ENCODE peak calls at places on chromosomes 3 and 15, in six cellular contexts. One of them, this sample, is unnamed.

GRCh38 chr3:57128863-57129602 is 36.1 kb downstream of the IL17RD start:
- DNase-seq in GM12891: no peak
- DNase-seq in body of pancreas: no peak
- DNase-seq in transverse colon: no peak
- DNase-seq in testis: peak
- DNase-seq in tibial nerve: no peak
- DNase-seq in this sample: no peak

GRCh38 chr15:34682673-34683072 is 72.1 kb downstream of the GJD2 start:
- DNase-seq in GM12891: no peak
- DNase-seq in testis: no peak
- DNase-seq in tibial nerve: no peak
- DNase-seq in transverse colon: no peak
- DNase-seq in body of pancreas: no peak
- DNase-seq in this sample: no peak

GRCh38 chr3:179323197-179323901 is 518 bp downstream of the ZNF639 start:
- DNase-seq in body of pancreas: peak
- DNase-seq in testis: peak
- DNase-seq in GM12891: peak
- DNase-seq in transverse colon: peak
- DNase-seq in tibial nerve: peak
- DNase-seq in this sample: peak

GRCh38 chr15:39631357-39631756 is 50.5 kb downstream of the THBS1 start:
- DNase-seq in tibial nerve: no peak
- DNase-seq in testis: no peak
- DNase-seq in GM12891: no peak
- DNase-seq in body of pancreas: no peak
- DNase-seq in transverse colon: no peak
- DNase-seq in this sample: no peak

GRCh38 chr15:59917504-59918157 is 86.5 kb upstream of the FOXB1 start:
- DNase-seq in transverse colon: peak
- DNase-seq in GM12891: peak
- DNase-seq in testis: peak
- DNase-seq in tibial nerve: peak
- DNase-seq in body of pancreas: peak
- DNase-seq in this sample: no peak

GRCh38 chr3:191566469-191566868 is 105.5 kb downstream of the PYDC2 start:
- DNase-seq in testis: no peak
- DNase-seq in tibial nerve: no peak
- DNase-seq in body of pancreas: no peak
- DNase-seq in GM12891: no peak
- DNase-seq in transverse colon: no peak
- DNase-seq in this sample: no peak

GRCh38 chr15:99503411-99503810 is 62.4 kb upstream of the MEF2A start:
- DNase-seq in tibial nerve: no peak
- DNase-seq in body of pancreas: no peak
- DNase-seq in GM12891: no peak
- DNase-seq in testis: no peak
- DNase-seq in transverse colon: no peak
- DNase-seq in this sample: no peak

GRCh38 chr3:152359385-152360248 is 90.9 kb downstream of the MBNL1 start:
- DNase-seq in testis: no peak
- DNase-seq in body of pancreas: no peak
- DNase-seq in tibial nerve: no peak
- DNase-seq in transverse colon: no peak
- DNase-seq in GM12891: no peak
- DNase-seq in this sample: no peak

GRCh38 chr3:147410126-147410517 is 957 bp downstream of the ZIC1 start:
- DNase-seq in body of pancreas: no peak
- DNase-seq in testis: no peak
- DNase-seq in transverse colon: no peak
- DNase-seq in tibial nerve: no peak
- DNase-seq in GM12891: no peak
- DNase-seq in this sample: no peak

GRCh38 chr15:48975713-48976419 is 12.1 kb upstream of the SHC4 start:
- DNase-seq in tibial nerve: peak
- DNase-seq in testis: peak
- DNase-seq in GM12891: peak
- DNase-seq in transverse colon: peak
- DNase-seq in body of pancreas: peak
- DNase-seq in this sample: peak

GRCh38 chr3:27730774-27731659 is 8.9 kb upstream of the EOMES start:
- DNase-seq in GM12891: no peak
- DNase-seq in tibial nerve: no peak
- DNase-seq in body of pancreas: no peak
- DNase-seq in testis: no peak
- DNase-seq in transverse colon: no peak
- DNase-seq in this sample: no peak

GRCh38 chr15:38864122-38864521 is 299.5 kb upstream of the RASGRP1 start:
- DNase-seq in GM12891: no peak
- DNase-seq in transverse colon: no peak
- DNase-seq in body of pancreas: no peak
- DNase-seq in testis: no peak
- DNase-seq in tibial nerve: no peak
- DNase-seq in this sample: no peak

GRCh38 chr3:106573605-106574004 is 704.8 kb upstream of the CBLB start:
- DNase-seq in GM12891: no peak
- DNase-seq in testis: no peak
- DNase-seq in transverse colon: no peak
- DNase-seq in body of pancreas: no peak
- DNase-seq in tibial nerve: no peak
- DNase-seq in this sample: no peak

GRCh38 chr3:45943207-45943846 is at the start of gene CXCR6:
- DNase-seq in tibial nerve: no peak
- DNase-seq in body of pancreas: no peak
- DNase-seq in GM12891: no peak
- DNase-seq in transverse colon: peak
- DNase-seq in testis: no peak
- DNase-seq in this sample: no peak

GRCh38 chr3:107525954-107526305 is 3.2 kb downstream of the BBX start:
- DNase-seq in body of pancreas: no peak
- DNase-seq in GM12891: no peak
- DNase-seq in tibial nerve: no peak
- DNase-seq in transverse colon: no peak
- DNase-seq in testis: no peak
- DNase-seq in this sample: no peak

GRCh38 chr15:81209635-81210034 is 13.0 kb downstream of the IL16 start:
- DNase-seq in transverse colon: no peak
- DNase-seq in body of pancreas: no peak
- DNase-seq in tibial nerve: no peak
- DNase-seq in testis: no peak
- DNase-seq in GM12891: no peak
- DNase-seq in this sample: no peak

GRCh38 chr15:101562428-101563059 is 73.0 kb upstream of the PCSK6 start:
- DNase-seq in body of pancreas: no peak
- DNase-seq in transverse colon: no peak
- DNase-seq in tibial nerve: no peak
- DNase-seq in GM12891: no peak
- DNase-seq in testis: no peak
- DNase-seq in this sample: no peak

GRCh38 chr15:95922431-95922830 is 408.1 kb upstream of the NR2F2 start:
- DNase-seq in tibial nerve: no peak
- DNase-seq in body of pancreas: no peak
- DNase-seq in testis: no peak
- DNase-seq in GM12891: no peak
- DNase-seq in transverse colon: no peak
- DNase-seq in this sample: no peak

GRCh38 chr3:116179091-116179490 is 266.2 kb downstream of the LSAMP start:
- DNase-seq in testis: no peak
- DNase-seq in transverse colon: no peak
- DNase-seq in body of pancreas: no peak
- DNase-seq in tibial nerve: no peak
- DNase-seq in GM12891: no peak
- DNase-seq in this sample: no peak

GRCh38 chr3:182233957-182234356 is 522.2 kb downstream of the SOX2 start:
- DNase-seq in GM12891: no peak
- DNase-seq in transverse colon: no peak
- DNase-seq in tibial nerve: no peak
- DNase-seq in body of pancreas: no peak
- DNase-seq in testis: no peak
- DNase-seq in this sample: no peak

GRCh38 chr3:7695067-7695466 is 806.6 kb upstream of the LMCD1 start:
- DNase-seq in tibial nerve: no peak
- DNase-seq in GM12891: no peak
- DNase-seq in testis: no peak
- DNase-seq in body of pancreas: no peak
- DNase-seq in transverse colon: no peak
- DNase-seq in this sample: no peak

GRCh38 chr3:107414325-107414964 is 37.2 kb downstream of the CCDC54 start:
- DNase-seq in tibial nerve: no peak
- DNase-seq in transverse colon: no peak
- DNase-seq in testis: no peak
- DNase-seq in body of pancreas: no peak
- DNase-seq in GM12891: no peak
- DNase-seq in this sample: no peak

GRCh38 chr3:9914559-9915251 is 2.2 kb upstream of the IL17RC start:
- DNase-seq in testis: no peak
- DNase-seq in tibial nerve: no peak
- DNase-seq in GM12891: no peak
- DNase-seq in transverse colon: no peak
- DNase-seq in body of pancreas: no peak
- DNase-seq in this sample: no peak

GRCh38 chr15:39154776-39155175 is 426.1 kb upstream of the THBS1 start:
- DNase-seq in body of pancreas: no peak
- DNase-seq in testis: no peak
- DNase-seq in transverse colon: no peak
- DNase-seq in tibial nerve: no peak
- DNase-seq in GM12891: no peak
- DNase-seq in this sample: no peak

GRCh38 chr15:90866800-90867199 is 1.6 kb upstream of the FURIN start:
- DNase-seq in body of pancreas: no peak
- DNase-seq in transverse colon: no peak
- DNase-seq in testis: no peak
- DNase-seq in GM12891: no peak
- DNase-seq in tibial nerve: no peak
- DNase-seq in this sample: no peak

GRCh38 chr15:69454953-69455352 is 2.3 kb downstream of the RPLP1 start:
- DNase-seq in GM12891: no peak
- DNase-seq in tibial nerve: no peak
- DNase-seq in transverse colon: no peak
- DNase-seq in body of pancreas: no peak
- DNase-seq in testis: no peak
- DNase-seq in this sample: no peak

GRCh38 chr15:69460481-69460880 is 7.9 kb downstream of the RPLP1 start:
- DNase-seq in transverse colon: no peak
- DNase-seq in testis: no peak
- DNase-seq in body of pancreas: no peak
- DNase-seq in GM12891: no peak
- DNase-seq in tibial nerve: no peak
- DNase-seq in this sample: no peak

GRCh38 chr15:69459063-69459462 is 6.4 kb downstream of the RPLP1 start:
- DNase-seq in body of pancreas: no peak
- DNase-seq in transverse colon: no peak
- DNase-seq in tibial nerve: no peak
- DNase-seq in testis: no peak
- DNase-seq in GM12891: no peak
- DNase-seq in this sample: no peak

GRCh38 chr15:69456208-69457166 is 3.9 kb downstream of the RPLP1 start:
- DNase-seq in testis: no peak
- DNase-seq in transverse colon: no peak
- DNase-seq in GM12891: no peak
- DNase-seq in tibial nerve: no peak
- DNase-seq in body of pancreas: no peak
- DNase-seq in this sample: no peak

GRCh38 chr15:69457304-69458280 is 5.0 kb downstream of the RPLP1 start:
- DNase-seq in transverse colon: no peak
- DNase-seq in GM12891: no peak
- DNase-seq in tibial nerve: no peak
- DNase-seq in testis: no peak
- DNase-seq in body of pancreas: no peak
- DNase-seq in this sample: no peak
- TF ChIP-seq POLR2A in transverse colon: no peak
- TF ChIP-seq POLR2A in GM12891: peak
- TF ChIP-seq POLR2A in tibial nerve: no peak
- TF ChIP-seq POLR2A in testis: no peak
- TF ChIP-seq POLR2A in body of pancreas: no peak
- TF ChIP-seq POLR2A in this sample: no peak

GRCh38 chr3:47425383-47425778 is 44.6 kb downstream of the PTPN23 start:
- DNase-seq in body of pancreas: no peak
- DNase-seq in transverse colon: no peak
- DNase-seq in testis: no peak
- DNase-seq in tibial nerve: no peak
- DNase-seq in GM12891: no peak
- DNase-seq in this sample: no peak
- TF ChIP-seq POLR2A in body of pancreas: no peak
- TF ChIP-seq POLR2A in transverse colon: no peak
- TF ChIP-seq POLR2A in testis: no peak
- TF ChIP-seq POLR2A in tibial nerve: no peak
- TF ChIP-seq POLR2A in GM12891: no peak
- TF ChIP-seq POLR2A in this sample: no peak

GRCh38 chr3:58536501-58537411 is at the start of gene ACOX2:
- DNase-seq in transverse colon: peak
- DNase-seq in tibial nerve: peak
- DNase-seq in testis: peak
- DNase-seq in body of pancreas: peak
- DNase-seq in GM12891: no peak
- DNase-seq in this sample: peak
- TF ChIP-seq POLR2A in transverse colon: peak
- TF ChIP-seq POLR2A in tibial nerve: no peak
- TF ChIP-seq POLR2A in testis: no peak
- TF ChIP-seq POLR2A in body of pancreas: peak
- TF ChIP-seq POLR2A in GM12891: no peak
- TF ChIP-seq POLR2A in this sample: peak

GRCh38 chr3:17046623-17047022 is 161.9 kb downstream of the PLCL2 start:
- DNase-seq in testis: no peak
- DNase-seq in tibial nerve: no peak
- DNase-seq in transverse colon: no peak
- DNase-seq in GM12891: no peak
- DNase-seq in body of pancreas: no peak
- DNase-seq in this sample: no peak

GRCh38 chr3:17047162-17047561 is 162.4 kb downstream of the PLCL2 start:
- DNase-seq in GM12891: no peak
- DNase-seq in body of pancreas: no peak
- DNase-seq in tibial nerve: no peak
- DNase-seq in testis: no peak
- DNase-seq in transverse colon: no peak
- DNase-seq in this sample: no peak

GRCh38 chr3:17047904-17048303 is 163.1 kb downstream of the PLCL2 start:
- DNase-seq in body of pancreas: no peak
- DNase-seq in testis: no peak
- DNase-seq in transverse colon: no peak
- DNase-seq in tibial nerve: no peak
- DNase-seq in GM12891: no peak
- DNase-seq in this sample: no peak

GRCh38 chr3:17045705-17046104 is 160.9 kb downstream of the PLCL2 start:
- DNase-seq in GM12891: no peak
- DNase-seq in testis: no peak
- DNase-seq in tibial nerve: no peak
- DNase-seq in body of pancreas: no peak
- DNase-seq in transverse colon: no peak
- DNase-seq in this sample: no peak

DNA sequence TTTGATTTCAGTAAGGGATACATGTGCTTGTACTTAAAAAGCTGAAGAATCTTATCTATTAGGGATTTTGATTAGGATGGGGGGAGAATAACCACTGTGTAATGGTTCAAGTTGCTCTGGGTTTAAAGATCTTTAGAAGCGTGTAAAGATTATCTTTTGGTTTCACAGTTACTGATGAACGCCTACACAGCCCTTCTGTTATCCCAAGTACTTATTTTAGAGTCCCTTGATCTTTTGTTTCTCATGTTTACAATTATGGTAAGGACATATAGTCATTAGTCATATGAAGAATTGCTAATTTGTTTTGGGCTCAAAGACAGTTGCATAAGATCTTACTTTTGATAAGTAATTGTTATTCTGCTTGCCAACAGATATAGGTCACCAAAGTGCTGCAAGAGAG is 160.1 kb downstream of the PLCL2 start:
- DNase-seq in testis: no peak
- DNase-seq in transverse colon: no peak
- DNase-seq in body of pancreas: no peak
- DNase-seq in GM12891: no peak
- DNase-seq in tibial nerve: no peak
- DNase-seq in this sample: no peak
- TF ChIP-seq POLR2A in testis: no peak
- TF ChIP-seq POLR2A in transverse colon: no peak
- TF ChIP-seq POLR2A in body of pancreas: no peak
- TF ChIP-seq POLR2A in GM12891: no peak
- TF ChIP-seq POLR2A in tibial nerve: no peak
- TF ChIP-seq POLR2A in this sample: no peak